ENCODE peak calls at places on chromosomes 3 and 15, in seven cellular contexts. Y is astrocyte, X is mesenchymal stem cell, N is mesendoderm, H is heart left ventricle, T is OCI-LY7, O is fibroblast of lung. U is an unnamed sample. For H3K36me3 and H3K4me1, the result is how much of the 10 kb centered on the place peaks cover.

GRCh38 chr3:108528459-108529231 is 18.2 kb upstream of the MYH15 start:
- DNase-seq in Y (no peak), X (peak), N (no peak), H (no peak), T (peak), O (no peak), U (no peak)

GRCh38 chr3:127377801-127378442 is 90.1 kb upstream of the PRR20G start:
- DNase-seq in Y (no peak), X (no peak), N (no peak), H (no peak), T (no peak), O (no peak), U (no peak)

GRCh38 chr15:52493968-52494367 is 34.7 kb downstream of the MYO5A start:
- DNase-seq in Y (no peak), X (no peak), N (no peak), H (no peak), T (no peak), O (no peak), U (no peak)

GRCh38 chr15:68018797-68019196 is 35.3 kb upstream of the PIAS1 start:
- DNase-seq in Y (no peak), X (no peak), N (no peak), H (no peak), T (no peak), O (no peak), U (no peak)

GRCh38 chr3:110881069-110881468 is 190.5 kb upstream of the NECTIN3 start:
- DNase-seq in Y (peak), X (no peak), N (peak), H (peak), T (peak), O (peak), U (no peak)

GRCh38 chr3:41327718-41328117 is 128.4 kb downstream of the CTNNB1 start:
- DNase-seq in Y (peak), X (peak), N (no peak), H (no peak), T (no peak), O (peak), U (no peak)

GRCh38 chr15:70328137-70329115 is 230.7 kb upstream of the TLE3 start:
- DNase-seq in Y (peak), X (no peak), N (no peak), H (no peak), T (no peak), O (peak), U (no peak)

GRCh38 chr3:81716870-81717509 is 44.5 kb downstream of the GBE1 start:
- DNase-seq in Y (peak), X (peak), N (peak), H (peak), T (no peak), O (peak), U (no peak)

GRCh38 chr15:79849789-79850188 is 47.0 kb downstream of the MTHFS start:
- DNase-seq in Y (peak), X (peak), N (peak), H (no peak), T (peak), O (peak), U (no peak)

GRCh38 chr3:128385080-128385832 is 81.4 kb downstream of the DNAJB8 start:
- DNase-seq in Y (peak), X (no peak), N (no peak), H (peak), T (no peak), O (peak), U (no peak)

GRCh38 chr3:113531826-113532697 is at the start of gene SIDT1:
- DNase-seq in Y (no peak), X (peak), N (peak), H (no peak), T (peak), O (peak), U (peak)

GRCh38 chr3:124951511-124952390 is 17.2 kb upstream of the MUC13 start:
- DNase-seq in Y (peak), X (no peak), N (no peak), H (no peak), T (no peak), O (peak), U (no peak)

GRCh38 chr15:38536201-38536676 is 28.4 kb downstream of the RASGRP1 start:
- DNase-seq in Y (peak), X (peak), N (no peak), H (peak), T (no peak), O (peak), U (no peak)

DNA sequence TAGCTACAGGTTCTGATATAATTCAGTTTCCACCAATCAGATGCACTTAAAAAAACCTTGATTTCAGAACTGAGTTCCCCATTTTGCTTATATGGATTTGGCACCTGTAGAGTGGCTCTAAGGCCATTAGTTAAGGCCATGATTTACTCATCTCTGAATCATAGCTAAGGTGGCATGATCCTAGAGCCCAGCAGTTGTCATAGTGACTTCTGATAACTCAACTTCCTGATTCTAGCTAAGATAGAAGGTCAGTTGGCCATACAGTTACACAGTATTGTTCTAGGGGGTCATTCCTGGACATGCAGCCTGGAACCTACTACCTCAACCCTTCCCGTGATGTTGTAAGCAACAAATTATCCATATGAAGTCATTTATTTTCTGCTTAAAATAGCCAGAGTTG is 15.9 kb upstream of the TMEM87A start:
- DNase-seq in Y (no peak), X (no peak), N (no peak), H (no peak), T (no peak), O (no peak), U (no peak)
- H3K36me3 ChIP-seq in Y (under half), X (under half), N (under half), H (under half), T (under half), O (under half), U (under half)

GRCh38 chr3:185254799-185255198 is 950 bp upstream of the EHHADH start:
- DNase-seq in Y (no peak), X (no peak), N (no peak), H (no peak), T (no peak), O (no peak), U (no peak)

GRCh38 chr3:185253645-185254410 is at the start of gene EHHADH:
- DNase-seq in Y (peak), X (no peak), N (peak), H (peak), T (no peak), O (peak), U (peak)

DNA sequence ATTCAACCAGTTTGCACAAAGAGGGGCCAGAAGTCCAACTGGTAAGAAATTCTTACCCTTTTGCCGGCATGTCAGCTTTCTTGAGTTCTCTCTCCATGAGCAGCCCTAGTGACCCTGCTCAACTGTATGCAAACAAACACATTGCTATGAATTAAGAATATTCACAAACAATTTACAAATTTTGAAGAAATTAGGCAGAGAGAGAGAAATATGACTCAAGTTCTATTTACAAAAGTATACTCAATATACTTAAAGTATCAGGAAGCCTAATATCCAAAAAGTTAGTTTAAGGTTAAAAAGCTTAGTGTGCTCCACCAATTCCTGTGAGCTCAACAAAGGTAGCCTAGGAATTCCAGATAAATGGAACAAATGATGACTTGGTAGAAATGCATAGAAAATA is 3.5 kb upstream of the EHHADH start:
- DNase-seq in Y (no peak), X (no peak), N (no peak), H (no peak), T (peak), O (no peak), U (no peak)
- H3K4me1 ChIP-seq in Y (under half), X (under half), N (under half), H (under half), T (under half), O (under half), U (under half)

GRCh38 chr3:158663832-158664231 is 8.6 kb downstream of the LXN start:
- DNase-seq in Y (no peak), X (no peak), N (no peak), H (no peak), T (no peak), O (no peak), U (no peak)
- H3K36me3 ChIP-seq in Y (under half), X (under half), N (under half), H (under half), T (half or more), O (under half), U (half or more)

GRCh38 chr3:64008487-64008886 is 14.8 kb downstream of the PSMD6 start:
- DNase-seq in Y (no peak), X (no peak), N (no peak), H (no peak), T (no peak), O (no peak), U (no peak)
- H3K4me1 ChIP-seq in Y (under half), X (under half), N (under half), H (under half), T (under half), O (under half), U (under half)

DNA sequence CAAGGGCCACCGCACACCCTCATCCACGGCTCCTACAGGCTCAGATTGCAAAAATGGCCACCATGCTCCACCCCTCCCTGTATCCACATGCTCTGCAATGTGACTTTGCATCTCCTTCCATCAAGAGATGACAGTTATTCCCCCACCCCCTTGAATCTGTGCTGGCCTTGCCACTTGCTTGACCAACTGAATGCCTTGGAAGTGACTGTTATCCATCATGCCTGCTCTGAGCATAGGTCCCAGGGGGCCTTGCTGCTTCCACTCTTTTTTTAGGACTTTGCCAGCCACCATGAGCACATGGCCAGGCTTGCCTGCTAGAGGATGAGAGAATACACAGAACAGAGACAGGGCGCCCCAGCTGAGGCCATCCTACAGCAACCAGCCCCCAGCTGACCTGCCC is 13.6 kb downstream of the HAPLN3 start:
- DNase-seq in Y (no peak), X (no peak), N (no peak), H (no peak), T (no peak), O (no peak), U (no peak)
- H3K36me3 ChIP-seq in Y (under half), X (under half), N (under half), H (under half), T (under half), O (under half), U (half or more)

GRCh38 chr15:85477730-85478129 is 97.3 kb downstream of the AKAP13 start:
- DNase-seq in Y (peak), X (peak), N (no peak), H (no peak), T (no peak), O (peak), U (no peak)

GRCh38 chr15:85482896-85483295 is 102.5 kb downstream of the AKAP13 start:
- DNase-seq in Y (peak), X (peak), N (no peak), H (no peak), T (no peak), O (peak), U (no peak)

GRCh38 chr15:85477061-85477460 is 96.7 kb downstream of the AKAP13 start:
- DNase-seq in Y (no peak), X (no peak), N (no peak), H (no peak), T (no peak), O (no peak), U (no peak)

GRCh38 chr15:85479071-85479647 is 98.8 kb downstream of the AKAP13 start:
- DNase-seq in Y (peak), X (peak), N (peak), H (no peak), T (no peak), O (peak), U (no peak)

GRCh38 chr15:85480923-85481322 is 100.5 kb downstream of the AKAP13 start:
- DNase-seq in Y (no peak), X (peak), N (no peak), H (no peak), T (no peak), O (no peak), U (no peak)
- H3K4me1 ChIP-seq in Y (under half), X (under half), N (under half), H (half or more), T (half or more), O (under half), U (under half)

U was measured in CD4-positive, alpha-beta memory T cell.